ENCODE peak calls at places on chromosomes 3 and 15, in four cellular contexts. J, B, Z and Q are unnamed samples.

GRCh38 chr3:128231596-128231995 is 78.3 kb downstream of the EEFSEC start:
- DNase-seq in J (no peak), B (no peak), Z (no peak), Q (no peak)

GRCh38 chr3:194504146-194504545 is 17.3 kb upstream of the ATP13A3 start:
- DNase-seq in J (no peak), B (no peak), Z (no peak), Q (no peak)

GRCh38 chr15:76793162-76793561 is 112.0 kb downstream of the SCAPER start:
- DNase-seq in J (no peak), B (no peak), Z (no peak), Q (no peak)

GRCh38 chr3:188021502-188022040 is 132.4 kb upstream of the LPP start:
- DNase-seq in J (peak), B (no peak), Z (peak), Q (no peak)

GRCh38 chr3:56629044-56629443 is 54.0 kb downstream of the TASOR start:
- DNase-seq in J (no peak), B (no peak), Z (no peak), Q (no peak)

GRCh38 chr15:99450896-99451358 is 114.9 kb upstream of the MEF2A start:
- DNase-seq in J (peak), B (peak), Z (no peak), Q (peak)

GRCh38 chr3:150771600-150771999 is 8.6 kb upstream of the SIAH2 start:
- DNase-seq in J (no peak), B (no peak), Z (no peak), Q (no peak)

GRCh38 chr15:59189224-59189623 is 17.4 kb upstream of the LDHAL6B start:
- DNase-seq in J (no peak), B (no peak), Z (no peak), Q (no peak)

GRCh38 chr3:101270158-101270557 is 50.2 kb downstream of the IMPG2 start:
- DNase-seq in J (no peak), B (no peak), Z (no peak), Q (no peak)

GRCh38 chr3:117644203-117644602 is 934.6 kb downstream of the TUSC7 start:
- DNase-seq in J (no peak), B (no peak), Z (no peak), Q (no peak)

GRCh38 chr3:9308298-9308990 is 54.4 kb upstream of the THUMPD3 start:
- DNase-seq in J (no peak), B (no peak), Z (no peak), Q (no peak)

GRCh38 chr15:51133140-51133630 is 38.5 kb upstream of the TNFAIP8L3 start:
- DNase-seq in J (no peak), B (no peak), Z (no peak), Q (no peak)

GRCh38 chr3:161989012-161989411 is 492.4 kb downstream of the OTOL1 start:
- DNase-seq in J (no peak), B (no peak), Z (no peak), Q (no peak)

GRCh38 chr3:33915796-33916589 is 117.6 kb downstream of the PDCD6IP start:
- DNase-seq in J (no peak), B (peak), Z (no peak), Q (no peak)

GRCh38 chr3:32626650-32627049 is 56.0 kb upstream of the DYNC1LI1 start:
- DNase-seq in J (no peak), B (no peak), Z (peak), Q (no peak)

GRCh38 chr15:45157056-45157455 is 27.3 kb downstream of the DUOX1 start:
- DNase-seq in J (no peak), B (no peak), Z (peak), Q (no peak)

GRCh38 chr3:58205981-58206380 is 4.8 kb downstream of the DNASE1L3 start:
- DNase-seq in J (no peak), B (no peak), Z (no peak), Q (no peak)